ENCODE peak calls at places on chromosomes 13 and 19, in seven cellular contexts. One of them, this sample, is unnamed.

GRCh38 chr19:31555634-31556215 is 206.5 kb upstream of the TSHZ3 start:
- DNase-seq in neuronal stem cell: no peak
- DNase-seq in K562: no peak
- DNase-seq in H9: no peak
- DNase-seq in SK-N-SH: peak
- DNase-seq in fibroblast of lung: no peak
- DNase-seq in IMR-90: no peak
- DNase-seq in this sample: no peak

GRCh38 chr13:79352107-79352506 is 53.9 kb downstream of the RBM26 start:
- DNase-seq in SK-N-SH: no peak
- DNase-seq in IMR-90: peak
- DNase-seq in K562: no peak
- DNase-seq in neuronal stem cell: no peak
- DNase-seq in H9: no peak
- DNase-seq in fibroblast of lung: peak
- DNase-seq in this sample: no peak

GRCh38 chr19:23901360-23901759 is 13.3 kb upstream of the ZNF726 start:
- DNase-seq in K562: no peak
- DNase-seq in fibroblast of lung: no peak
- DNase-seq in neuronal stem cell: no peak
- DNase-seq in IMR-90: no peak
- DNase-seq in SK-N-SH: no peak
- DNase-seq in H9: no peak
- DNase-seq in this sample: no peak

GRCh38 chr19:32363175-32363574 is 17.8 kb downstream of the ZNF507 start:
- DNase-seq in fibroblast of lung: no peak
- DNase-seq in neuronal stem cell: no peak
- DNase-seq in K562: no peak
- DNase-seq in H9: no peak
- DNase-seq in IMR-90: peak
- DNase-seq in SK-N-SH: no peak
- DNase-seq in this sample: no peak

GRCh38 chr19:11373166-11373884 is 1.1 kb upstream of the SWSAP1 start:
- DNase-seq in neuronal stem cell: peak
- DNase-seq in K562: no peak
- DNase-seq in fibroblast of lung: peak
- DNase-seq in H9: peak
- DNase-seq in IMR-90: no peak
- DNase-seq in SK-N-SH: peak
- DNase-seq in this sample: peak

GRCh38 chr19:55537741-55538111 is 793 bp upstream of the SBK2 start:
- DNase-seq in neuronal stem cell: no peak
- DNase-seq in SK-N-SH: no peak
- DNase-seq in K562: no peak
- DNase-seq in fibroblast of lung: peak
- DNase-seq in IMR-90: peak
- DNase-seq in H9: peak
- DNase-seq in this sample: no peak

GRCh38 chr19:53041366-53041765 is 3.2 kb upstream of the ERVV-2 start:
- DNase-seq in SK-N-SH: no peak
- DNase-seq in fibroblast of lung: no peak
- DNase-seq in neuronal stem cell: no peak
- DNase-seq in H9: no peak
- DNase-seq in K562: no peak
- DNase-seq in IMR-90: no peak
- DNase-seq in this sample: no peak

GRCh38 chr13:75468602-75469001 is 13.4 kb downstream of the TBC1D4 start:
- DNase-seq in H9: no peak
- DNase-seq in SK-N-SH: no peak
- DNase-seq in IMR-90: no peak
- DNase-seq in K562: no peak
- DNase-seq in neuronal stem cell: no peak
- DNase-seq in fibroblast of lung: no peak
- DNase-seq in this sample: no peak

GRCh38 chr13:100534911-100535310 is 53.7 kb downstream of the GGACT start:
- DNase-seq in neuronal stem cell: no peak
- DNase-seq in fibroblast of lung: no peak
- DNase-seq in H9: no peak
- DNase-seq in IMR-90: no peak
- DNase-seq in SK-N-SH: no peak
- DNase-seq in K562: no peak
- DNase-seq in this sample: no peak

GRCh38 chr19:4088975-4089374 is 22.3 kb upstream of the ZBTB7A start:
- DNase-seq in H9: no peak
- DNase-seq in K562: no peak
- DNase-seq in fibroblast of lung: no peak
- DNase-seq in IMR-90: no peak
- DNase-seq in SK-N-SH: no peak
- DNase-seq in neuronal stem cell: no peak
- DNase-seq in this sample: no peak

GRCh38 chr19:18436651-18437478 is 1.1 kb downstream of the ISYNA1 start:
- DNase-seq in K562: peak
- DNase-seq in SK-N-SH: peak
- DNase-seq in fibroblast of lung: peak
- DNase-seq in neuronal stem cell: peak
- DNase-seq in IMR-90: peak
- DNase-seq in H9: peak
- DNase-seq in this sample: peak

GRCh38 chr19:2026770-2027169 is 11.3 kb upstream of the BTBD2 start:
- DNase-seq in neuronal stem cell: no peak
- DNase-seq in fibroblast of lung: no peak
- DNase-seq in K562: no peak
- DNase-seq in H9: no peak
- DNase-seq in SK-N-SH: no peak
- DNase-seq in IMR-90: no peak
- DNase-seq in this sample: no peak
- H3K9ac ChIP-seq in neuronal stem cell: no peak
- H3K9ac ChIP-seq in fibroblast of lung: no peak
- H3K9ac ChIP-seq in K562: no peak
- H3K9ac ChIP-seq in H9: no peak
- H3K9ac ChIP-seq in SK-N-SH: no peak
- H3K9ac ChIP-seq in IMR-90: no peak
- H3K9ac ChIP-seq in this sample: no peak

GRCh38 chr19:47994209-47994802 is at the start of gene ELSPBP1:
- DNase-seq in K562: no peak
- DNase-seq in fibroblast of lung: no peak
- DNase-seq in neuronal stem cell: no peak
- DNase-seq in H9: no peak
- DNase-seq in IMR-90: no peak
- DNase-seq in SK-N-SH: no peak
- DNase-seq in this sample: no peak

GRCh38 chr19:47991191-47991808 is 670 bp downstream of the BSPH1 start:
- DNase-seq in fibroblast of lung: no peak
- DNase-seq in neuronal stem cell: no peak
- DNase-seq in IMR-90: no peak
- DNase-seq in SK-N-SH: no peak
- DNase-seq in K562: no peak
- DNase-seq in H9: no peak
- DNase-seq in this sample: no peak

GRCh38 chr19:47996230-47996727 is 1.8 kb downstream of the ELSPBP1 start:
- DNase-seq in K562: no peak
- DNase-seq in fibroblast of lung: no peak
- DNase-seq in IMR-90: no peak
- DNase-seq in SK-N-SH: no peak
- DNase-seq in neuronal stem cell: no peak
- DNase-seq in H9: no peak
- DNase-seq in this sample: no peak

DNA sequence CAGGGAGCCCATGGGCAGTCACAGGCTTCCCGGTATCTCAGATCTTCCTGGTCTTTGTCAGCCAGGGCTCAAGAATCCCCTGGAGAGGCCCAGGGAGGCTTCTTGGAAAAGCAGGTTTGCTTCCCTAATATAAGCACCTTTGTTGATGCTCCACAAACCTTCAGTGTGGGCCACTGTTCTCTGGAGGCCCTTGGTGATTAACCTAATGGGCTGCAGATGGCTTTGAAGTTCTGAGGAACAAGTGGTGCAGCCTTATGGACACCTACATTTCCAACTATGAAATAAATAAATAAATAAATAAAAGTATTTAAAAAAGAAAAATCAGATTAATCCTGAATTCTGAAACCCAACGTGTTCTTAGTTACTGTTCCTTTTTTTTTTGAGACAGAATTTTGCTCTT is at the start of gene BSPH1:
- DNase-seq in H9: no peak
- DNase-seq in neuronal stem cell: no peak
- DNase-seq in K562: no peak
- DNase-seq in SK-N-SH: no peak
- DNase-seq in fibroblast of lung: no peak
- DNase-seq in IMR-90: no peak
- DNase-seq in this sample: no peak
- H2AFZ ChIP-seq in H9: no peak
- H2AFZ ChIP-seq in neuronal stem cell: no peak
- H2AFZ ChIP-seq in K562: no peak
- H2AFZ ChIP-seq in SK-N-SH: no peak
- H2AFZ ChIP-seq in fibroblast of lung: no peak
- H2AFZ ChIP-seq in IMR-90: no peak
- H2AFZ ChIP-seq in this sample: no peak

GRCh38 chr13:33257786-33258185 is 27.8 kb downstream of the STARD13 start:
- DNase-seq in SK-N-SH: no peak
- DNase-seq in IMR-90: no peak
- DNase-seq in neuronal stem cell: no peak
- DNase-seq in H9: no peak
- DNase-seq in K562: no peak
- DNase-seq in fibroblast of lung: no peak
- DNase-seq in this sample: no peak
- H3K9ac ChIP-seq in SK-N-SH: no peak
- H3K9ac ChIP-seq in IMR-90: no peak
- H3K9ac ChIP-seq in neuronal stem cell: no peak
- H3K9ac ChIP-seq in H9: no peak
- H3K9ac ChIP-seq in K562: no peak
- H3K9ac ChIP-seq in fibroblast of lung: no peak
- H3K9ac ChIP-seq in this sample: no peak

GRCh38 chr13:44577236-44578063 is 1.3 kb upstream of the TSC22D1 start:
- DNase-seq in IMR-90: peak
- DNase-seq in fibroblast of lung: peak
- DNase-seq in H9: peak
- DNase-seq in SK-N-SH: peak
- DNase-seq in neuronal stem cell: peak
- DNase-seq in K562: peak
- DNase-seq in this sample: peak
- H2AFZ ChIP-seq in IMR-90: peak
- H2AFZ ChIP-seq in fibroblast of lung: peak
- H2AFZ ChIP-seq in H9: no peak
- H2AFZ ChIP-seq in SK-N-SH: peak
- H2AFZ ChIP-seq in neuronal stem cell: peak
- H2AFZ ChIP-seq in K562: peak
- H2AFZ ChIP-seq in this sample: peak

GRCh38 chr19:45900661-45901431 is 1.6 kb downstream of the MYPOP start:
- DNase-seq in SK-N-SH: no peak
- DNase-seq in neuronal stem cell: no peak
- DNase-seq in fibroblast of lung: no peak
- DNase-seq in H9: peak
- DNase-seq in IMR-90: no peak
- DNase-seq in K562: no peak
- DNase-seq in this sample: no peak

GRCh38 chr19:45899919-45900589 is 2.4 kb downstream of the MYPOP start:
- DNase-seq in H9: no peak
- DNase-seq in SK-N-SH: no peak
- DNase-seq in fibroblast of lung: no peak
- DNase-seq in K562: no peak
- DNase-seq in IMR-90: no peak
- DNase-seq in neuronal stem cell: no peak
- DNase-seq in this sample: no peak

GRCh38 chr19:45901432-45901903 is 945 bp downstream of the MYPOP start:
- DNase-seq in fibroblast of lung: peak
- DNase-seq in IMR-90: peak
- DNase-seq in neuronal stem cell: no peak
- DNase-seq in H9: peak
- DNase-seq in SK-N-SH: peak
- DNase-seq in K562: no peak
- DNase-seq in this sample: no peak

GRCh38 chr19:45902651-45903625 is 525 bp upstream of the MYPOP start:
- DNase-seq in H9: peak
- DNase-seq in IMR-90: peak
- DNase-seq in fibroblast of lung: peak
- DNase-seq in neuronal stem cell: peak
- DNase-seq in SK-N-SH: peak
- DNase-seq in K562: peak
- DNase-seq in this sample: peak

DNA sequence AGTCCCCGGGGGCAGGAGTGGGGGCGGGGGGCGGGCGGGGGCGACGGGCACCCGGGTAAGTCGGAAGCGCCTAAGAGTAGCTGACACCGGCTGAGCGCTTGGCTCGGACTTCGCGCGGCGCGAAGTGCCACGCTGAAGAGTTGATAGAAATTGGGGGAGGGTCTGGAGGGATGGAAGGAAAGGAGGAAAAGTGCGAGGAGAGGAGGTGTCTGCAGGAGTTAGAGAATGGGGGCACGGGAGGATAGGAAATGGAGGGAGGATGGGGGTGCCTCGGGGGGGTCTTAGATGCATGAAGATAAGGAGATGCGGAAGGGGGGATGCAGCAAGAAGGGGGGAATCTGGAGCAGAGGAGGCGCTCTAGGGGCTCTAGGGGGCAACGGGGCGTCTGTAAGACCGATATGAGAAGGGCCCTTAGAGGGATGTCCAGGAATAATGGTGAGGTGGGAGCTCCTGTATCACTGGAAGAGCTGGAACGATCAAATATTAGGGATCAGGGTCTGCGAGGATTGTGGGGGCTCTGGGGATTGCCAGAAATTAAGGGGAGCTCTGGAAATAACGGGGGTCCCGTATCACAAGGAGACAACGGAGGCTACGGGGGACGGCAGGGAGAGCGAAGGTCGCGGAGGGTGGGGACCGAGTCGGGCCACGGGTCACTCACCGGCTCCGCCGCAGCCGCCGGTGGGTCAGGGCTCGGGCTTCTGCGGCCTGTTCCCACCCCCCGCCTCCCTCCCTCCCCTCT is at the start of gene MYPOP:
- DNase-seq in neuronal stem cell: no peak
- DNase-seq in H9: peak
- DNase-seq in IMR-90: no peak
- DNase-seq in K562: peak
- DNase-seq in fibroblast of lung: no peak
- DNase-seq in SK-N-SH: peak
- DNase-seq in this sample: peak
- H3K9ac ChIP-seq in neuronal stem cell: peak
- H3K9ac ChIP-seq in H9: peak
- H3K9ac ChIP-seq in IMR-90: peak
- H3K9ac ChIP-seq in K562: peak
- H3K9ac ChIP-seq in fibroblast of lung: peak
- H3K9ac ChIP-seq in SK-N-SH: peak
- H3K9ac ChIP-seq in this sample: peak

This sample was measured in Karpas-422.